ENCODE peak calls at places on chromosomes 13 and 19, in four cellular contexts. One of them, this sample, is unnamed.
A peak's percentile ranks its signal among the peaks of the same experiment; 100 is the strongest.

GRCh38 chr13:107992542-107992941 is 222.8 kb downstream of the LIG4 start:
- DNase-seq in K562: peak; percentile 8
- DNase-seq in GM12891: no peak
- DNase-seq in GM12878: no peak
- DNase-seq in this sample: no peak

GRCh38 chr13:109500146-109500773 is 286.1 kb downstream of the IRS2 start:
- DNase-seq in GM12891: no peak
- DNase-seq in K562: peak; percentile 1
- DNase-seq in GM12878: no peak
- DNase-seq in this sample: no peak

GRCh38 chr19:3062165-3063105 is at the start of gene TLE5:
- DNase-seq in GM12878: no peak
- DNase-seq in GM12891: peak; percentile 79
- DNase-seq in K562: peak; percentile 74
- DNase-seq in this sample: no peak

GRCh38 chr13:100660761-100661160 is 13.8 kb downstream of the TMTC4 start:
- DNase-seq in GM12891: no peak
- DNase-seq in K562: no peak
- DNase-seq in GM12878: no peak
- DNase-seq in this sample: no peak

GRCh38 chr13:50357136-50357535 is 341.9 kb downstream of the KCNRG start:
- DNase-seq in GM12891: no peak
- DNase-seq in K562: no peak
- DNase-seq in GM12878: no peak
- DNase-seq in this sample: no peak

GRCh38 chr13:25840261-25840660 is 211.6 kb downstream of the SHISA2 start:
- DNase-seq in GM12891: no peak
- DNase-seq in GM12878: no peak
- DNase-seq in K562: no peak
- DNase-seq in this sample: no peak

GRCh38 chr13:20049558-20050473 is 91.3 kb downstream of the ZMYM2 start:
- DNase-seq in K562: no peak
- DNase-seq in GM12878: no peak
- DNase-seq in GM12891: no peak
- DNase-seq in this sample: no peak

GRCh38 chr13:65971541-65971940 is 1258.6 kb downstream of the PCDH9 start:
- DNase-seq in GM12878: no peak
- DNase-seq in GM12891: no peak
- DNase-seq in K562: no peak
- DNase-seq in this sample: no peak

GRCh38 chr19:43412441-43412840 is 2.2 kb upstream of the TEX101 start:
- DNase-seq in GM12891: no peak
- DNase-seq in K562: no peak
- DNase-seq in GM12878: no peak
- DNase-seq in this sample: no peak

GRCh38 chr19:708154-709141 is at the start of gene PALM:
- DNase-seq in GM12891: no peak
- DNase-seq in K562: peak; percentile 64
- DNase-seq in GM12878: no peak
- DNase-seq in this sample: no peak

GRCh38 chr13:49563513-49563912 is 21.8 kb downstream of the RCBTB1 start:
- DNase-seq in GM12878: no peak
- DNase-seq in GM12891: no peak
- DNase-seq in K562: no peak
- DNase-seq in this sample: no peak

GRCh38 chr19:50419580-50420035 is 870 bp downstream of the SPIB start:
- DNase-seq in K562: no peak
- DNase-seq in GM12878: no peak
- DNase-seq in GM12891: no peak
- DNase-seq in this sample: no peak

GRCh38 chr19:58409010-58409790 is 751 bp downstream of the ZNF584 start:
- DNase-seq in GM12878: no peak
- DNase-seq in K562: peak; percentile 48
- DNase-seq in GM12891: no peak
- DNase-seq in this sample: peak; percentile 54

GRCh38 chr13:39148513-39148961 is 110.3 kb downstream of the NHLRC3 start:
- DNase-seq in GM12891: no peak
- DNase-seq in K562: no peak
- DNase-seq in GM12878: no peak
- DNase-seq in this sample: no peak

GRCh38 chr13:77480071-77480470 is 55.4 kb upstream of the SCEL start:
- DNase-seq in GM12878: no peak
- DNase-seq in GM12891: no peak
- DNase-seq in K562: no peak
- DNase-seq in this sample: no peak

GRCh38 chr19:41951686-41952172 is 7.4 kb downstream of the RABAC1 start:
- DNase-seq in GM12891: peak; percentile 80
- DNase-seq in K562: peak; percentile 87
- DNase-seq in GM12878: no peak
- DNase-seq in this sample: peak; percentile 72

DNA sequence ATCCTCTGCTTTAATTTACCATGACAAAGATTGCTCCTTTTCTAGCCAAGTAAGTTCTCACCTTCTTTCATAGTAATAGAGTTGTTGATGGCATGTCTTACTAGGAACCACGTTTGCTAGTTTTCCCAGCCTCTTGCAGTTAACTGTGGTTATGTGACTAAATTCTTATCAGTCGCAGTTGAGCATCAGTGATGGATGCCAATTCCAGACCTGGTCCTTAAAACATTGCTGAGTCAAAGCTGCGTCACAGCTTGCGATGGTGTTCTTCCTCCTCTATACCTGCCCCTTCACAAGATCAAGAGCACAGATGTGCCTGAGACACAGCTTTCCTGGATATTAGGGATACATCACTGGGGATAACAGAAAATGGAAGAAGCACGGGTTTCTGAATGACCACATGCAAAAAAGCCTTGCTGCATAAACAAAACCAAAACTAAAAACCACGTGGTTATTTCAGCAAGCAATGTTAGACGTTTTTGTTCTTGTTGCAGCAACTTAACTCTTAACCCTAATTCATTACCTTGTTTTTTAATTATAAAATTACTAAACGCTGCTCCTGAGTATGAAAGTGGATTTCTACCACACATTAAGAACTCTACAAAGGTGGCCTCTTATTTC is 97.6 kb upstream of the DACH1 start:
- DNase-seq in GM12891: no peak
- DNase-seq in GM12878: no peak
- DNase-seq in K562: peak; percentile 11
- DNase-seq in this sample: no peak
- TF ChIP-seq SPI1 in GM12891: no peak
- TF ChIP-seq SPI1 in GM12878: no peak
- TF ChIP-seq SPI1 in K562: no peak
- TF ChIP-seq SPI1 in this sample: no peak

DNA sequence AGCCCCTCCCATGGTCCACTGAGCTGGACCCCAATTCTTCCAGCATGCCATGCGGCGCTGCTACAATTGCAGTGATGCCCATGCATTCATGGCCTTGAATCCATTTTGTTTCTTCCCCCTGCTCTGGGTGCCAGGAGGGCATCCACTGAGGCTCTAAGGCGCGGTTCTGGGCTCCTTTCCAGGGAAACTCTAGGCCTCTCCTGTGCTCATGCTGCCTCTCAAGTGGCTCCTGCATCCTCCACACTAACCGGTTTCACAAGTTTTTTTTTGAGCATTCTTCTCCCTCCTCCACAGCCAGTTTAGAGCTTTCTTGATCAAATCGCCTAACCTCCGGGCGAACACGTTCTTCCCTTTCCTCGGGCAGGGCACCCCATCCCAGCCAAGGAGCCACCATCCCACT is 69.1 kb upstream of the FLT1 start:
- DNase-seq in GM12878: no peak
- DNase-seq in K562: no peak
- DNase-seq in GM12891: no peak
- DNase-seq in this sample: no peak
- TF ChIP-seq SPI1 in GM12878: no peak
- TF ChIP-seq SPI1 in K562: no peak
- TF ChIP-seq SPI1 in GM12891: no peak
- TF ChIP-seq SPI1 in this sample: no peak

DNA sequence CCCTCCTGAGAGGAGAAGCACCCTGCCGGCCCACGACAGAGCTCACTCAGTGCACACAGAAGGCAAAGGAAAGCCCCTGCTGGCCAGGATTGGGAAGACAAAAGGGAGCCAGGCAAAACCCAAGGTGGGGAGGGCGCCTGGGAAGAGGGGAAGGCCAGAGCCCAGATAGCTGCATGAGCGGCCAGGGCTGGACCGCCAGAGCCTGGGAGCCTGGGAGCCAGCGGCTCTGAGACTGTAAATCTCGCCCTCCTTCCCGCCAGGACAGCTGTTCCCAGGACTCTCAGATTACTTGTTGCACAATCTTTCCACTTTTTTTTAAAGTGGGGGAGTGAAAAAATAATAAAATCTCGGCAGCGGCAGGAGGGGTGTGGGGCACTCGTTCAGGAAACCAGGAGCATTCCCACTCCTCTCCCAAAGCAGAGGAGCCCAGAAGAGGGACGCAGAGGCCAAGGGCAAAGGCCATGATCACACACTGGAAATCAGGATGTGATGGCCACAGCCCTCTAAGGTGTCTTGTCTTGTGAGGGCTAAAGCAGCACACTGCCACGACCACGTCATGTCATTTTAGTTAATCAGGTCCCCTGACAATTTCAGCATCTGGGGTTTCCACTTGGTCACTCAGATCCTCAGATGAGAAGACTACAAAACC is 19.6 kb upstream of the EPHX3 start:
- DNase-seq in GM12878: no peak
- DNase-seq in GM12891: no peak
- DNase-seq in K562: peak; percentile 33
- DNase-seq in this sample: no peak
- TF ChIP-seq SPI1 in GM12878: no peak
- TF ChIP-seq SPI1 in GM12891: no peak
- TF ChIP-seq SPI1 in K562: no peak
- TF ChIP-seq SPI1 in this sample: no peak

DNA sequence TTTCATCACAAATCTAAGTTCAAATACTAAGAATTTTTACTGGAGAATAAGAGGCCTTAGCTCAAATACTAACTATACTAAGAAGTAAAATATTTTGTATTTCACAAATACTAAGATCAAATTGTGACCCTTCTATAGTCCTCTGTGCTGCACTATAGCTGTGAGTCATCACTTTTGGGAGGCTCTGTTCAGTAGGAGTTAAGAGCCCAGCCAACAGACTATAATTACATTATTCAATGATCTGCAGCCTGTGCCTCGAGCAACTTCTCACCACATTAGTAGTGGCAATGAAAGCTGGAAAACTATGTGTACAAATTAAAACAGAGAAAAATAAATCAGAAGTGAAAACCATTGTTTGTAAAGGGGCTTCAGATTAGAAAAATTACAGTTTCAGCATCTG is 147.3 kb upstream of the GPC6 start:
- DNase-seq in GM12891: no peak
- DNase-seq in GM12878: no peak
- DNase-seq in K562: no peak
- DNase-seq in this sample: no peak
- TF ChIP-seq SPI1 in GM12891: no peak
- TF ChIP-seq SPI1 in GM12878: no peak
- TF ChIP-seq SPI1 in K562: no peak
- TF ChIP-seq SPI1 in this sample: no peak

DNA sequence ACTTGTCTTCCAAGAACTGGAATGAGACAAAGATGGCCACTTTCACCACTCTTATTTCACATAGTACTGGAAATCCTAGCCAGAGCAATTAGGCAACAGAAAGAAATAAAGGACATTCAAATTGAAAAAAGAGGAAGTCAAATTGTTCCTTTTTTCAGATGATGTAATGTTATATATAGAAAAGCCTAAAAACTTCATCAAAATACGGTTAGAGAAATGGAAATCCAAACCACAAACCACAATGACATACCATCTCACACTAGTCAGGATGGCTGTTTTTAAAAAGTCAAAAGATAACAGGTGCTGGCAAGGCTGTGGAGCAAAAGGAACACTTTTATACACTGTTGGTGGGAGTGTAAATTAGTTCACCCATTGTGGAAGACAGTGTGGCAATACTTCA is 113.3 kb upstream of the SPRY2 start:
- DNase-seq in GM12891: no peak
- DNase-seq in GM12878: peak; percentile 34
- DNase-seq in K562: no peak
- DNase-seq in this sample: peak; percentile 87
- TF ChIP-seq SPI1 in GM12891: peak; percentile 88
- TF ChIP-seq SPI1 in GM12878: peak; percentile 94
- TF ChIP-seq SPI1 in K562: peak; percentile 24
- TF ChIP-seq SPI1 in this sample: peak; percentile 99

DNA sequence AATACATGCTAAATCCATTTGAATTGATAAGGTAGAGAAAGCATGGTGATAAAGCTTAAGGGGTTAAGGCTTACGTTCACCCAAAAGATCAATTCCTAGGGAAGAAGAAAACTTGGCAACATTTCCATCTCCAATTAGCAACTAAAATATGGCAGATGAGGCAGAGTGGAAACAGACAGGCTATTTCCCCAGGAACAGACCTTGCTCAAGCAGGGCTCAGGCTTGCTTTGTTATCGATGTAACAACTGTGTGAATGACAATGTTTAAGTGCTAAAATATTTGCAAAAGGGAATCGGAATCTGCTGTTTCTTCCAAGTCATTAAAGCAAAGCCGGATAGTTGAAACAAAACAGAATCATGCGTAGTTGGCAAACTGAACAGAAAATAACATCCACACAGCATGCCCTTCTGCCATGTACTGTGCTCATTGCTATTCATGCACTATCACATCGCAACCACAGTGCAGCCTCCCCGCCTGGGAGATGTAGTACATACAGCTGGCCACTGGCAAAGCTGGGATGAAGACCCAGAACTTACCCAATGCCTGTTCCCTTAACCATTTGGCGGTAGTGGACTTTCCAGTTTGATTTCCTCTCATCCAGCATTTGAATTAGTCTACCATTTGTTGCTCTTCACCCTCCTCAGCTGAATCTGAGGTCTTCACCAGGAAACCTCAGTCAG is 799.1 kb downstream of the DIAPH3 start:
- DNase-seq in GM12891: no peak
- DNase-seq in K562: no peak
- DNase-seq in GM12878: no peak
- DNase-seq in this sample: no peak
- TF ChIP-seq SPI1 in GM12891: no peak
- TF ChIP-seq SPI1 in K562: no peak
- TF ChIP-seq SPI1 in GM12878: no peak
- TF ChIP-seq SPI1 in this sample: no peak

DNA sequence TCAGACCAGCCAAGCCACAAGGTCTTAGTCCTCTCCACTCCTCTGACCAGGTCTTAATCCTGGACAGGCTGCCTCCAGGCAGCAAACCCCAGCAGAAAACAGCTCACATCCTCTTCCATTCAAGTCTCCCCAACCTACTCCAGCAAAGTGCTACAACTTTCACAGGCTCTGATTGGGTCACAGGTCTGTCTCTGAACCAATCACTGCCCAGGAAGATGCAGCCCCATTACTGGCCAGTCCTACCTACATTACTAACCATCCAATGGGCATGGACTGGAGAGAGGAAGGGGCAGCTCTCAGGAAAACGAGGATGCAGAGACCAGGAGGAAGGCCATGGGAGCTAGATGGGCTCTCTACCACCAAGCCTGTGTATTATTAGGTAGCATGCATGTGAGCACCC is 12.2 kb downstream of the MED26 start:
- DNase-seq in GM12878: no peak
- DNase-seq in K562: no peak
- DNase-seq in GM12891: no peak
- DNase-seq in this sample: no peak
- TF ChIP-seq SPI1 in GM12878: no peak
- TF ChIP-seq SPI1 in K562: no peak
- TF ChIP-seq SPI1 in GM12891: no peak
- TF ChIP-seq SPI1 in this sample: no peak